ENCODE peak calls at places on chromosomes 11 and 22, in ten cellular contexts. Y, C, L, B, J, R, Z, W, D and S are unnamed samples.

GRCh38 chr11:116224154-116224888 is 548.5 kb downstream of the BUD13 start:
- DNase-seq in Y (no peak), C (peak; percentile 38), L (peak; percentile 40), B (peak; percentile 6), J (peak; percentile 26), R (peak; percentile 60), Z (no peak), W (peak; percentile 63), D (peak; percentile 7), S (peak; percentile 40)

GRCh38 chr11:19723572-19724342 is 11.1 kb downstream of the NAV2 start:
- DNase-seq in Y (no peak), C (peak; percentile 27), L (peak; percentile 17), B (peak; percentile 36), J (peak; percentile 53), R (no peak), Z (no peak), W (peak; percentile 32), D (no peak), S (peak; percentile 47)

GRCh38 chr11:37509471-37509870 is 911.4 kb upstream of the RAG2 start:
- DNase-seq in Y (no peak), C (no peak), L (no peak), B (no peak), J (no peak), R (no peak), Z (no peak), W (no peak), D (no peak), S (no peak)

GRCh38 chr22:35752172-35752832 is 34.6 kb downstream of the APOL5 start:
- DNase-seq in Y (no peak), C (no peak), L (no peak), B (no peak), J (no peak), R (peak; percentile 29), Z (no peak), W (no peak), D (no peak), S (no peak)

GRCh38 chr11:125933030-125933813 is 12.6 kb upstream of the VSIG10L2 start:
- DNase-seq in Y (no peak), C (no peak), L (no peak), B (no peak), J (no peak), R (peak; percentile 28), Z (no peak), W (no peak), D (no peak), S (no peak)

GRCh38 chr22:24414984-24415945 is 12.1 kb upstream of the ADORA2A start:
- DNase-seq in Y (no peak), C (no peak), L (no peak), B (no peak), J (no peak), R (no peak), Z (no peak), W (no peak), D (no peak), S (no peak)

GRCh38 chr22:34111210-34111824 is 191.0 kb upstream of the LARGE1 start:
- DNase-seq in Y (no peak), C (peak; percentile 26), L (no peak), B (no peak), J (no peak), R (peak; percentile 57), Z (no peak), W (peak; percentile 26), D (peak; percentile 6), S (peak; percentile 32)

GRCh38 chr11:47607380-47607779 is 13.2 kb upstream of the C1QTNF4 start:
- DNase-seq in Y (peak; percentile 76), C (peak; percentile 89), L (peak; percentile 94), B (no peak), J (peak; percentile 91), R (no peak), Z (no peak), W (peak; percentile 83), D (no peak), S (peak; percentile 94)

GRCh38 chr11:95567685-95568084 is 221.9 kb downstream of the FAM76B start:
- DNase-seq in Y (peak; percentile 67), C (peak; percentile 45), L (no peak), B (no peak), J (peak; percentile 38), R (no peak), Z (no peak), W (no peak), D (no peak), S (peak; percentile 40)

DNA sequence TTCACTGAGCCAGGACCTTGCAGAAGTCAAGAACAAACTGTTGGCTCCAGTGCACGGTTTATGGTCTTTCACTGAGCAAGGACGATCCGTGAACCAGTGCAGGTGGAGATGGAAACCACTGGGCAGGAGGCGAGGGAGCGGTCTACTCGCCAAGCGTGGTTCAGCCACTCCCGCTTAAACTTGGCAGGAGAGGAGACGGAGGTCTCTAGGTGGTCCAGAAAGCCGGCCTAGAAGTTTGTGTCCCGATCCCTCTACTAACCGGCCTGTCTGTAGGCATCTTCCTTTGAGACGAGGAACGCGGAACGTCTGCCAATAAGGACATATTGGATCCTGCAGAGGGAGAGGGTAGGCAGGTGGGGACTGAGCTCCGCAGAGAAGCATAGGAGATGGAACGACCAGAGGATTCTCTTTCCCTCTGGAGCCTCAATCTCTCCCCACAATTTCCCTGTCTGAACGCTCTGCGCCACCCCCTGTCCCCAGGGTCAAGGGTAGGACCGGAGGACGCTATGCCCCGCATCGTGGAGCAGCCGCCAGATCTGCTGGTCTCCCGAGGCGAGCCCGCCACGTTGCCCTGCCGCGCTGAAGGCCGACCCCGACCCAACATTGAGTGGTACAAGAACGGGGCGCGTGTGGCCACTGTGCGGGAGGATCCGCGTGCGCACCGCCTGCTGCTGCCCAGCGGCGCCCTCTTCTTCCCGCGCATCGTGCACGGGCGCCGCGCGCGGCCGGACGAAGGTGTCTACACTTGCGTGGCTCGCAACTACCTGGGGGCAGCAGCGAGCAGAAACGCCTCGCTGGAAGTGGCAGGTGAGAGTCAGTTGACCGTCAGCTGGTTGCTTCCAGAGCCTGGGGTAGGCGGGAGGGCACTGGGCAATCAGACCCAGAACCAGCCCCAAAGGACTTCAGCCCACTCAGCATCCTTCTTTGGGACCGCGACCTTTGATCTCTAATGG is 3.4 kb downstream of the ROBO3 start:
- DNase-seq in Y (no peak), C (no peak), L (no peak), B (no peak), J (no peak), R (no peak), Z (no peak), W (no peak), D (no peak), S (no peak)
- TF ChIP-seq CTCF in Y (no peak), C (no peak), L (no peak), B (no peak), J (no peak), R (no peak), Z (no peak), W (no peak), D (no peak), S (no peak)

GRCh38 chr22:41285441-41285819 is 557 bp downstream of the RANGAP1 start:
- DNase-seq in Y (no peak), C (peak; percentile 84), L (peak; percentile 92), B (peak; percentile 64), J (peak; percentile 91), R (peak; percentile 77), Z (no peak), W (peak; percentile 54), D (peak; percentile 63), S (peak; percentile 93)

GRCh38 chr22:41285820-41286638 is at the start of gene RANGAP1:
- DNase-seq in Y (peak; percentile 86), C (peak; percentile 99), L (peak; percentile 98), B (peak; percentile 96), J (peak; percentile 99), R (peak; percentile 99), Z (peak; percentile 86), W (peak; percentile 99), D (peak; percentile 99), S (peak; percentile 98)

GRCh38 chr22:41284465-41284864 is 1.5 kb downstream of the RANGAP1 start:
- DNase-seq in Y (no peak), C (no peak), L (no peak), B (no peak), J (no peak), R (no peak), Z (no peak), W (no peak), D (no peak), S (no peak)

GRCh38 chr22:41288245-41288946 is 2.4 kb upstream of the RANGAP1 start:
- DNase-seq in Y (no peak), C (peak; percentile 71), L (peak; percentile 53), B (peak; percentile 74), J (peak; percentile 74), R (no peak), Z (peak; percentile 63), W (no peak), D (peak; percentile 62), S (peak; percentile 67)

DNA sequence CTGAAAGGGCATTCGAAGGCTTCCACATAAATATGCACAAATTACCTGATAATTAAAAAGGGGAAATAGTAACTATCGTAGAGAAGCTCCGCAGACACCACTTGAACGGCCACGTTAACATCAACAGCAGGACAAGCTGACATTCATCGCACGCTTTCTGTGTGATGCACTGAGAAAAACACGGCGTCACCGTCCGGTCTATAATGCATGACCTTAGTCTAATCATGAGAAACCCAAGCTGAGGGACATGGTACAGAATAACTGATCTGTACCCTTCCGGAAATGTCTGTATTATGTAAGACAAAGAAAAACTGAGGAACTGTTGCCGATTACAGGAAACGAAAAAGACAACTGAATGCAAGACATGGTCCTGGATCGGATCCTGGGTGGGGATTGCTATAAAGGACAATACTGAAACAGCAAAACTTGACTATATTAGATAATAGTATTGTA is 678 bp upstream of the RANGAP1 start:
- DNase-seq in Y (no peak), C (peak; percentile 45), L (peak; percentile 55), B (no peak), J (no peak), R (peak; percentile 74), Z (no peak), W (no peak), D (peak; percentile 47), S (no peak)
- H3K4me3 ChIP-seq in Y (peak overlapping the region; percentile 64), C (peak overlapping the region; percentile 65), L (peak overlapping the region; percentile 67), B (peak overlapping the region; percentile 89), J (peak overlapping the region; percentile 94), R (peak overlapping the region; percentile 94), Z (peak overlapping the region; percentile 68), W (peak overlapping the region; percentile 95), D (peak overlapping the region; percentile 12), S (peak overlapping the region; percentile 55)

DNA sequence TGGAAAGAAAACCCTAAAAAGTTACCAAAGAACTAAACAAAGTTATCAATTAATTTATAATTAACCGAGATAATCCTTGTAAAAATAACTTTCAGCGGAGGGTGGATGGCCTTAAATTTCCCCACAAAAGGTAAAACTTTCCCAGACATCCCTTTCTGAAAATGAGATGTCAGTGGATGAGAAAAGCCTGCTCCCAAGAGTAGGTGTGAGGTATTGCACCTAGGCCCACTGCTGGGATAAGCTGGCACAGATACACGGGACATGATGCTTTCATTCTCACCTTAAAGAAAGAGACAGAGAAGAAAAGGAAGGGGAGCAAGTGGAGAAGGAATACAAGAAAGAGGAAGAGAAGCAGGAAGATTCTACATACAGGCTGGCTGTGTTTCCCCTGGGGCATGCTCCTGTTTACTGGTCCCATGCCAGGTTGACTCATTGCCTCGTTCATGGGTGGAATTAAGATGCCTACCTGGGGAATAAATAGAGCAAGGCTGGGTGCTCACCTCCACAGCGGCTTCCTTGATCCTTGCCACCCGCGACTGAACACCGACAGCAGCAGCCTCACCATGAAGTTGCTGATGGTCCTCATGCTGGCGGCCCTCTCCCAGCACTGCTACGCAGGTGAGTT is at the start of gene SCGB2A2:
- DNase-seq in Y (no peak), C (no peak), L (no peak), B (peak; percentile 8), J (no peak), R (no peak), Z (no peak), W (no peak), D (no peak), S (peak; percentile 16)
- TF ChIP-seq CTCF in Y (no peak), C (peak; percentile 16), L (peak; percentile 31), B (peak; percentile 58), J (no peak), R (peak; percentile 22), Z (peak; percentile 66), W (no peak), D (peak; percentile 24), S (peak; percentile 46)

GRCh38 chr11:62842171-62842717 is 2.9 kb upstream of the WDR74 start:
- DNase-seq in Y (no peak), C (no peak), L (no peak), B (no peak), J (no peak), R (peak; percentile 71), Z (no peak), W (peak; percentile 34), D (peak; percentile 40), S (peak; percentile 26)
- H3K4me3 ChIP-seq in Y (peak overlapping the region; percentile 49), C (peak overlapping the region; percentile 45), L (peak overlapping the region; percentile 48), B (peak overlapping the region; percentile 15), J (peak overlapping the region; percentile 26), R (peak overlapping the region; percentile 58), Z (peak overlapping the region; percentile 60), W (peak overlapping the region; percentile 86), D (peak overlapping the region; percentile 20), S (peak overlapping the region; percentile 26)